ENCODE peak calls at places on chromosomes 6 and 20, in five cellular contexts. K, G, S, Q and O are unnamed samples.
A peak's percentile ranks its signal among the peaks of the same experiment; 100 is the strongest.

GRCh38 chr6:109344226-109344625 is 38.0 kb downstream of the CD164 start:
- DNase-seq in S (no peak), K (no peak), Q (no peak), G (no peak), O (no peak)

GRCh38 chr6:52400316-52401041 is 19.7 kb upstream of the EFHC1 start:
- DNase-seq in Q (no peak), G (no peak), K (no peak), S (no peak), O (no peak)

GRCh38 chr6:43838276-43839036 is 68.4 kb downstream of the VEGFA start:
- DNase-seq in G (no peak), S (no peak), Q (peak; percentile 44), K (no peak), O (no peak)

GRCh38 chr6:127518212-127518709 is 874 bp downstream of the MTCL3 start:
- DNase-seq in G (peak; percentile 32), K (no peak), Q (no peak), S (no peak), O (no peak)

GRCh38 chr6:156719395-156719719 is 57.8 kb upstream of the ARID1B start:
- DNase-seq in G (no peak), K (no peak), Q (no peak), S (peak; percentile 1), O (no peak)

GRCh38 chr20:55140631-55141030 is 665.2 kb downstream of the DOK5 start:
- DNase-seq in G (no peak), K (no peak), S (no peak), Q (no peak), O (no peak)

GRCh38 chr6:29589423-29590048 is 4.6 kb downstream of the OR2H2 start:
- DNase-seq in Q (peak; percentile 11), G (no peak), S (peak; percentile 35), K (peak; percentile 7), O (no peak)

GRCh38 chr6:108760158-108761050 is 87.8 kb upstream of the ARMC2 start:
- DNase-seq in G (no peak), K (no peak), S (no peak), Q (peak; percentile 50), O (no peak)